ENCODE peak calls at places on chromosomes 3 and 15, in seven cellular contexts. One of them, this sample, is unnamed.

GRCh38 chr3:133943639-133944131 is 48.0 kb upstream of the RAB6B start:
- DNase-seq in astrocyte: peak
- DNase-seq in HEK293T: no peak
- DNase-seq in activated CD4-positive, alpha-beta T cell treated with anti-CD3 and anti-CD28 coated beads for 36 hours: no peak
- DNase-seq in CD4-positive, alpha-beta T cell: no peak
- DNase-seq in stimulated activated naive CD8-positive, alpha-beta T cell treated with anti-CD3 and anti-CD28 coated beads, Interleukin-15, Interleukin-2, amounts not matched to agents 100 U/mL and 50 U/mL, for 24 hours: no peak
- DNase-seq in stimulated activated CD8-positive, alpha-beta memory T cell treated with anti-CD3 and anti-CD28 coated beads, Interleukin-12 subunit alpha, Interleukin-12 subunit beta, amount 100 ng/mL, for 4 hours: no peak
- DNase-seq in this sample: peak

GRCh38 chr15:101445562-101446526 is 43.7 kb downstream of the PCSK6 start:
- DNase-seq in activated CD4-positive, alpha-beta T cell treated with anti-CD3 and anti-CD28 coated beads for 36 hours: no peak
- DNase-seq in astrocyte: peak
- DNase-seq in stimulated activated naive CD8-positive, alpha-beta T cell treated with anti-CD3 and anti-CD28 coated beads, Interleukin-15, Interleukin-2, amounts not matched to agents 100 U/mL and 50 U/mL, for 24 hours: no peak
- DNase-seq in CD4-positive, alpha-beta T cell: no peak
- DNase-seq in HEK293T: no peak
- DNase-seq in stimulated activated CD8-positive, alpha-beta memory T cell treated with anti-CD3 and anti-CD28 coated beads, Interleukin-12 subunit alpha, Interleukin-12 subunit beta, amount 100 ng/mL, for 4 hours: no peak
- DNase-seq in this sample: peak

GRCh38 chr3:183046883-183047282 is 52.4 kb downstream of the MCCC1 start:
- DNase-seq in stimulated activated CD8-positive, alpha-beta memory T cell treated with anti-CD3 and anti-CD28 coated beads, Interleukin-12 subunit alpha, Interleukin-12 subunit beta, amount 100 ng/mL, for 4 hours: no peak
- DNase-seq in astrocyte: no peak
- DNase-seq in CD4-positive, alpha-beta T cell: no peak
- DNase-seq in stimulated activated naive CD8-positive, alpha-beta T cell treated with anti-CD3 and anti-CD28 coated beads, Interleukin-15, Interleukin-2, amounts not matched to agents 100 U/mL and 50 U/mL, for 24 hours: no peak
- DNase-seq in activated CD4-positive, alpha-beta T cell treated with anti-CD3 and anti-CD28 coated beads for 36 hours: no peak
- DNase-seq in HEK293T: no peak
- DNase-seq in this sample: no peak

GRCh38 chr3:172651936-172652595 is 58.8 kb downstream of the NCEH1 start:
- DNase-seq in stimulated activated CD8-positive, alpha-beta memory T cell treated with anti-CD3 and anti-CD28 coated beads, Interleukin-12 subunit alpha, Interleukin-12 subunit beta, amount 100 ng/mL, for 4 hours: no peak
- DNase-seq in astrocyte: no peak
- DNase-seq in CD4-positive, alpha-beta T cell: no peak
- DNase-seq in activated CD4-positive, alpha-beta T cell treated with anti-CD3 and anti-CD28 coated beads for 36 hours: no peak
- DNase-seq in stimulated activated naive CD8-positive, alpha-beta T cell treated with anti-CD3 and anti-CD28 coated beads, Interleukin-15, Interleukin-2, amounts not matched to agents 100 U/mL and 50 U/mL, for 24 hours: no peak
- DNase-seq in HEK293T: no peak
- DNase-seq in this sample: no peak

GRCh38 chr3:101567528-101568317 is 6.1 kb downstream of the TRMT10C start:
- DNase-seq in HEK293T: no peak
- DNase-seq in activated CD4-positive, alpha-beta T cell treated with anti-CD3 and anti-CD28 coated beads for 36 hours: peak
- DNase-seq in CD4-positive, alpha-beta T cell: no peak
- DNase-seq in stimulated activated CD8-positive, alpha-beta memory T cell treated with anti-CD3 and anti-CD28 coated beads, Interleukin-12 subunit alpha, Interleukin-12 subunit beta, amount 100 ng/mL, for 4 hours: no peak
- DNase-seq in stimulated activated naive CD8-positive, alpha-beta T cell treated with anti-CD3 and anti-CD28 coated beads, Interleukin-15, Interleukin-2, amounts not matched to agents 100 U/mL and 50 U/mL, for 24 hours: peak
- DNase-seq in astrocyte: peak
- DNase-seq in this sample: no peak

GRCh38 chr3:171936231-171936841 is 93.2 kb downstream of the TMEM212 start:
- DNase-seq in stimulated activated naive CD8-positive, alpha-beta T cell treated with anti-CD3 and anti-CD28 coated beads, Interleukin-15, Interleukin-2, amounts not matched to agents 100 U/mL and 50 U/mL, for 24 hours: no peak
- DNase-seq in HEK293T: no peak
- DNase-seq in stimulated activated CD8-positive, alpha-beta memory T cell treated with anti-CD3 and anti-CD28 coated beads, Interleukin-12 subunit alpha, Interleukin-12 subunit beta, amount 100 ng/mL, for 4 hours: no peak
- DNase-seq in CD4-positive, alpha-beta T cell: no peak
- DNase-seq in astrocyte: peak
- DNase-seq in activated CD4-positive, alpha-beta T cell treated with anti-CD3 and anti-CD28 coated beads for 36 hours: no peak
- DNase-seq in this sample: no peak

GRCh38 chr15:92226020-92226612 is 167.6 kb upstream of the ST8SIA2 start:
- DNase-seq in astrocyte: peak
- DNase-seq in stimulated activated naive CD8-positive, alpha-beta T cell treated with anti-CD3 and anti-CD28 coated beads, Interleukin-15, Interleukin-2, amounts not matched to agents 100 U/mL and 50 U/mL, for 24 hours: no peak
- DNase-seq in CD4-positive, alpha-beta T cell: no peak
- DNase-seq in stimulated activated CD8-positive, alpha-beta memory T cell treated with anti-CD3 and anti-CD28 coated beads, Interleukin-12 subunit alpha, Interleukin-12 subunit beta, amount 100 ng/mL, for 4 hours: no peak
- DNase-seq in HEK293T: peak
- DNase-seq in activated CD4-positive, alpha-beta T cell treated with anti-CD3 and anti-CD28 coated beads for 36 hours: peak
- DNase-seq in this sample: peak

GRCh38 chr15:42282344-42282743 is 9.1 kb upstream of the TMEM87A start:
- DNase-seq in astrocyte: no peak
- DNase-seq in HEK293T: no peak
- DNase-seq in stimulated activated CD8-positive, alpha-beta memory T cell treated with anti-CD3 and anti-CD28 coated beads, Interleukin-12 subunit alpha, Interleukin-12 subunit beta, amount 100 ng/mL, for 4 hours: no peak
- DNase-seq in CD4-positive, alpha-beta T cell: no peak
- DNase-seq in stimulated activated naive CD8-positive, alpha-beta T cell treated with anti-CD3 and anti-CD28 coated beads, Interleukin-15, Interleukin-2, amounts not matched to agents 100 U/mL and 50 U/mL, for 24 hours: no peak
- DNase-seq in activated CD4-positive, alpha-beta T cell treated with anti-CD3 and anti-CD28 coated beads for 36 hours: no peak
- DNase-seq in this sample: no peak

GRCh38 chr3:42732829-42733459 is 30.3 kb upstream of the HHATL start:
- DNase-seq in CD4-positive, alpha-beta T cell: no peak
- DNase-seq in stimulated activated naive CD8-positive, alpha-beta T cell treated with anti-CD3 and anti-CD28 coated beads, Interleukin-15, Interleukin-2, amounts not matched to agents 100 U/mL and 50 U/mL, for 24 hours: no peak
- DNase-seq in activated CD4-positive, alpha-beta T cell treated with anti-CD3 and anti-CD28 coated beads for 36 hours: no peak
- DNase-seq in stimulated activated CD8-positive, alpha-beta memory T cell treated with anti-CD3 and anti-CD28 coated beads, Interleukin-12 subunit alpha, Interleukin-12 subunit beta, amount 100 ng/mL, for 4 hours: no peak
- DNase-seq in HEK293T: peak
- DNase-seq in astrocyte: no peak
- DNase-seq in this sample: no peak

GRCh38 chr15:50260969-50261496 is 4.5 kb downstream of the HDC start:
- DNase-seq in activated CD4-positive, alpha-beta T cell treated with anti-CD3 and anti-CD28 coated beads for 36 hours: no peak
- DNase-seq in HEK293T: no peak
- DNase-seq in astrocyte: peak
- DNase-seq in CD4-positive, alpha-beta T cell: no peak
- DNase-seq in stimulated activated CD8-positive, alpha-beta memory T cell treated with anti-CD3 and anti-CD28 coated beads, Interleukin-12 subunit alpha, Interleukin-12 subunit beta, amount 100 ng/mL, for 4 hours: no peak
- DNase-seq in stimulated activated naive CD8-positive, alpha-beta T cell treated with anti-CD3 and anti-CD28 coated beads, Interleukin-15, Interleukin-2, amounts not matched to agents 100 U/mL and 50 U/mL, for 24 hours: no peak
- DNase-seq in this sample: peak

GRCh38 chr3:185822957-185823279 is 1.9 kb downstream of the IGF2BP2 start:
- DNase-seq in CD4-positive, alpha-beta T cell: no peak
- DNase-seq in stimulated activated naive CD8-positive, alpha-beta T cell treated with anti-CD3 and anti-CD28 coated beads, Interleukin-15, Interleukin-2, amounts not matched to agents 100 U/mL and 50 U/mL, for 24 hours: no peak
- DNase-seq in astrocyte: no peak
- DNase-seq in stimulated activated CD8-positive, alpha-beta memory T cell treated with anti-CD3 and anti-CD28 coated beads, Interleukin-12 subunit alpha, Interleukin-12 subunit beta, amount 100 ng/mL, for 4 hours: no peak
- DNase-seq in activated CD4-positive, alpha-beta T cell treated with anti-CD3 and anti-CD28 coated beads for 36 hours: no peak
- DNase-seq in HEK293T: no peak
- DNase-seq in this sample: no peak

GRCh38 chr15:101255066-101255415 is 3.2 kb upstream of the CHSY1 start:
- DNase-seq in stimulated activated naive CD8-positive, alpha-beta T cell treated with anti-CD3 and anti-CD28 coated beads, Interleukin-15, Interleukin-2, amounts not matched to agents 100 U/mL and 50 U/mL, for 24 hours: no peak
- DNase-seq in astrocyte: peak
- DNase-seq in HEK293T: no peak
- DNase-seq in CD4-positive, alpha-beta T cell: no peak
- DNase-seq in stimulated activated CD8-positive, alpha-beta memory T cell treated with anti-CD3 and anti-CD28 coated beads, Interleukin-12 subunit alpha, Interleukin-12 subunit beta, amount 100 ng/mL, for 4 hours: no peak
- DNase-seq in activated CD4-positive, alpha-beta T cell treated with anti-CD3 and anti-CD28 coated beads for 36 hours: no peak
- DNase-seq in this sample: no peak

GRCh38 chr15:94607176-94607654 is 375.9 kb downstream of the MCTP2 start:
- DNase-seq in HEK293T: no peak
- DNase-seq in astrocyte: no peak
- DNase-seq in CD4-positive, alpha-beta T cell: no peak
- DNase-seq in stimulated activated CD8-positive, alpha-beta memory T cell treated with anti-CD3 and anti-CD28 coated beads, Interleukin-12 subunit alpha, Interleukin-12 subunit beta, amount 100 ng/mL, for 4 hours: no peak
- DNase-seq in activated CD4-positive, alpha-beta T cell treated with anti-CD3 and anti-CD28 coated beads for 36 hours: no peak
- DNase-seq in stimulated activated naive CD8-positive, alpha-beta T cell treated with anti-CD3 and anti-CD28 coated beads, Interleukin-15, Interleukin-2, amounts not matched to agents 100 U/mL and 50 U/mL, for 24 hours: no peak
- DNase-seq in this sample: no peak

GRCh38 chr3:57971975-57972374 is 36.2 kb upstream of the FLNB start:
- DNase-seq in stimulated activated CD8-positive, alpha-beta memory T cell treated with anti-CD3 and anti-CD28 coated beads, Interleukin-12 subunit alpha, Interleukin-12 subunit beta, amount 100 ng/mL, for 4 hours: no peak
- DNase-seq in stimulated activated naive CD8-positive, alpha-beta T cell treated with anti-CD3 and anti-CD28 coated beads, Interleukin-15, Interleukin-2, amounts not matched to agents 100 U/mL and 50 U/mL, for 24 hours: no peak
- DNase-seq in HEK293T: no peak
- DNase-seq in astrocyte: no peak
- DNase-seq in CD4-positive, alpha-beta T cell: no peak
- DNase-seq in activated CD4-positive, alpha-beta T cell treated with anti-CD3 and anti-CD28 coated beads for 36 hours: no peak
- DNase-seq in this sample: no peak

GRCh38 chr15:64092075-64092820 is 1.4 kb downstream of the CIAO2A start:
- DNase-seq in CD4-positive, alpha-beta T cell: no peak
- DNase-seq in astrocyte: no peak
- DNase-seq in HEK293T: no peak
- DNase-seq in stimulated activated CD8-positive, alpha-beta memory T cell treated with anti-CD3 and anti-CD28 coated beads, Interleukin-12 subunit alpha, Interleukin-12 subunit beta, amount 100 ng/mL, for 4 hours: no peak
- DNase-seq in activated CD4-positive, alpha-beta T cell treated with anti-CD3 and anti-CD28 coated beads for 36 hours: no peak
- DNase-seq in stimulated activated naive CD8-positive, alpha-beta T cell treated with anti-CD3 and anti-CD28 coated beads, Interleukin-15, Interleukin-2, amounts not matched to agents 100 U/mL and 50 U/mL, for 24 hours: no peak
- DNase-seq in this sample: no peak

GRCh38 chr3:16309558-16309957 is 44.5 kb downstream of the OXNAD1 start:
- DNase-seq in stimulated activated CD8-positive, alpha-beta memory T cell treated with anti-CD3 and anti-CD28 coated beads, Interleukin-12 subunit alpha, Interleukin-12 subunit beta, amount 100 ng/mL, for 4 hours: no peak
- DNase-seq in stimulated activated naive CD8-positive, alpha-beta T cell treated with anti-CD3 and anti-CD28 coated beads, Interleukin-15, Interleukin-2, amounts not matched to agents 100 U/mL and 50 U/mL, for 24 hours: no peak
- DNase-seq in activated CD4-positive, alpha-beta T cell treated with anti-CD3 and anti-CD28 coated beads for 36 hours: peak
- DNase-seq in HEK293T: no peak
- DNase-seq in CD4-positive, alpha-beta T cell: peak
- DNase-seq in astrocyte: peak
- DNase-seq in this sample: peak

GRCh38 chr3:42192334-42193200 is 73.4 kb downstream of the CCK start:
- DNase-seq in stimulated activated naive CD8-positive, alpha-beta T cell treated with anti-CD3 and anti-CD28 coated beads, Interleukin-15, Interleukin-2, amounts not matched to agents 100 U/mL and 50 U/mL, for 24 hours: no peak
- DNase-seq in activated CD4-positive, alpha-beta T cell treated with anti-CD3 and anti-CD28 coated beads for 36 hours: no peak
- DNase-seq in astrocyte: peak
- DNase-seq in CD4-positive, alpha-beta T cell: no peak
- DNase-seq in stimulated activated CD8-positive, alpha-beta memory T cell treated with anti-CD3 and anti-CD28 coated beads, Interleukin-12 subunit alpha, Interleukin-12 subunit beta, amount 100 ng/mL, for 4 hours: no peak
- DNase-seq in HEK293T: no peak
- DNase-seq in this sample: no peak

GRCh38 chr15:63931556-63931955 is 97.8 kb upstream of the HERC1 start:
- DNase-seq in stimulated activated naive CD8-positive, alpha-beta T cell treated with anti-CD3 and anti-CD28 coated beads, Interleukin-15, Interleukin-2, amounts not matched to agents 100 U/mL and 50 U/mL, for 24 hours: no peak
- DNase-seq in stimulated activated CD8-positive, alpha-beta memory T cell treated with anti-CD3 and anti-CD28 coated beads, Interleukin-12 subunit alpha, Interleukin-12 subunit beta, amount 100 ng/mL, for 4 hours: no peak
- DNase-seq in HEK293T: no peak
- DNase-seq in astrocyte: no peak
- DNase-seq in activated CD4-positive, alpha-beta T cell treated with anti-CD3 and anti-CD28 coated beads for 36 hours: no peak
- DNase-seq in CD4-positive, alpha-beta T cell: no peak
- DNase-seq in this sample: no peak

GRCh38 chr3:132406587-132406986 is 10.7 kb upstream of the DNAJC13 start:
- DNase-seq in activated CD4-positive, alpha-beta T cell treated with anti-CD3 and anti-CD28 coated beads for 36 hours: no peak
- DNase-seq in CD4-positive, alpha-beta T cell: no peak
- DNase-seq in stimulated activated naive CD8-positive, alpha-beta T cell treated with anti-CD3 and anti-CD28 coated beads, Interleukin-15, Interleukin-2, amounts not matched to agents 100 U/mL and 50 U/mL, for 24 hours: no peak
- DNase-seq in stimulated activated CD8-positive, alpha-beta memory T cell treated with anti-CD3 and anti-CD28 coated beads, Interleukin-12 subunit alpha, Interleukin-12 subunit beta, amount 100 ng/mL, for 4 hours: no peak
- DNase-seq in HEK293T: no peak
- DNase-seq in astrocyte: no peak
- DNase-seq in this sample: no peak

GRCh38 chr15:72195101-72195511 is 2.5 kb downstream of the GRAMD2A start:
- DNase-seq in astrocyte: no peak
- DNase-seq in stimulated activated CD8-positive, alpha-beta memory T cell treated with anti-CD3 and anti-CD28 coated beads, Interleukin-12 subunit alpha, Interleukin-12 subunit beta, amount 100 ng/mL, for 4 hours: no peak
- DNase-seq in activated CD4-positive, alpha-beta T cell treated with anti-CD3 and anti-CD28 coated beads for 36 hours: no peak
- DNase-seq in HEK293T: no peak
- DNase-seq in CD4-positive, alpha-beta T cell: no peak
- DNase-seq in stimulated activated naive CD8-positive, alpha-beta T cell treated with anti-CD3 and anti-CD28 coated beads, Interleukin-15, Interleukin-2, amounts not matched to agents 100 U/mL and 50 U/mL, for 24 hours: no peak
- DNase-seq in this sample: peak

GRCh38 chr3:196643201-196643749 is 3.8 kb downstream of the NRROS start:
- DNase-seq in stimulated activated CD8-positive, alpha-beta memory T cell treated with anti-CD3 and anti-CD28 coated beads, Interleukin-12 subunit alpha, Interleukin-12 subunit beta, amount 100 ng/mL, for 4 hours: peak
- DNase-seq in CD4-positive, alpha-beta T cell: no peak
- DNase-seq in activated CD4-positive, alpha-beta T cell treated with anti-CD3 and anti-CD28 coated beads for 36 hours: peak
- DNase-seq in HEK293T: no peak
- DNase-seq in astrocyte: no peak
- DNase-seq in stimulated activated naive CD8-positive, alpha-beta T cell treated with anti-CD3 and anti-CD28 coated beads, Interleukin-15, Interleukin-2, amounts not matched to agents 100 U/mL and 50 U/mL, for 24 hours: peak
- DNase-seq in this sample: no peak

GRCh38 chr15:52208306-52208946 is 17.2 kb upstream of the GNB5 start:
- DNase-seq in astrocyte: peak
- DNase-seq in CD4-positive, alpha-beta T cell: peak
- DNase-seq in HEK293T: peak
- DNase-seq in stimulated activated naive CD8-positive, alpha-beta T cell treated with anti-CD3 and anti-CD28 coated beads, Interleukin-15, Interleukin-2, amounts not matched to agents 100 U/mL and 50 U/mL, for 24 hours: peak
- DNase-seq in activated CD4-positive, alpha-beta T cell treated with anti-CD3 and anti-CD28 coated beads for 36 hours: peak
- DNase-seq in stimulated activated CD8-positive, alpha-beta memory T cell treated with anti-CD3 and anti-CD28 coated beads, Interleukin-12 subunit alpha, Interleukin-12 subunit beta, amount 100 ng/mL, for 4 hours: peak
- DNase-seq in this sample: peak

GRCh38 chr3:55267206-55267930 is 219.7 kb downstream of the WNT5A start:
- DNase-seq in HEK293T: no peak
- DNase-seq in activated CD4-positive, alpha-beta T cell treated with anti-CD3 and anti-CD28 coated beads for 36 hours: no peak
- DNase-seq in stimulated activated naive CD8-positive, alpha-beta T cell treated with anti-CD3 and anti-CD28 coated beads, Interleukin-15, Interleukin-2, amounts not matched to agents 100 U/mL and 50 U/mL, for 24 hours: no peak
- DNase-seq in CD4-positive, alpha-beta T cell: no peak
- DNase-seq in astrocyte: peak
- DNase-seq in stimulated activated CD8-positive, alpha-beta memory T cell treated with anti-CD3 and anti-CD28 coated beads, Interleukin-12 subunit alpha, Interleukin-12 subunit beta, amount 100 ng/mL, for 4 hours: no peak
- DNase-seq in this sample: no peak

GRCh38 chr3:184584001-184584891 is 22.7 kb downstream of the EPHB3 start:
- DNase-seq in stimulated activated naive CD8-positive, alpha-beta T cell treated with anti-CD3 and anti-CD28 coated beads, Interleukin-15, Interleukin-2, amounts not matched to agents 100 U/mL and 50 U/mL, for 24 hours: no peak
- DNase-seq in CD4-positive, alpha-beta T cell: no peak
- DNase-seq in stimulated activated CD8-positive, alpha-beta memory T cell treated with anti-CD3 and anti-CD28 coated beads, Interleukin-12 subunit alpha, Interleukin-12 subunit beta, amount 100 ng/mL, for 4 hours: no peak
- DNase-seq in astrocyte: no peak
- DNase-seq in activated CD4-positive, alpha-beta T cell treated with anti-CD3 and anti-CD28 coated beads for 36 hours: no peak
- DNase-seq in HEK293T: no peak
- DNase-seq in this sample: peak

GRCh38 chr3:149421764-149422163 is 44.3 kb upstream of the TM4SF1 start:
- DNase-seq in HEK293T: no peak
- DNase-seq in CD4-positive, alpha-beta T cell: no peak
- DNase-seq in activated CD4-positive, alpha-beta T cell treated with anti-CD3 and anti-CD28 coated beads for 36 hours: no peak
- DNase-seq in stimulated activated naive CD8-positive, alpha-beta T cell treated with anti-CD3 and anti-CD28 coated beads, Interleukin-15, Interleukin-2, amounts not matched to agents 100 U/mL and 50 U/mL, for 24 hours: no peak
- DNase-seq in stimulated activated CD8-positive, alpha-beta memory T cell treated with anti-CD3 and anti-CD28 coated beads, Interleukin-12 subunit alpha, Interleukin-12 subunit beta, amount 100 ng/mL, for 4 hours: no peak
- DNase-seq in astrocyte: no peak
- DNase-seq in this sample: no peak

GRCh38 chr3:73623996-73624362 is 762 bp downstream of the PDZRN3 start:
- DNase-seq in HEK293T: peak
- DNase-seq in stimulated activated naive CD8-positive, alpha-beta T cell treated with anti-CD3 and anti-CD28 coated beads, Interleukin-15, Interleukin-2, amounts not matched to agents 100 U/mL and 50 U/mL, for 24 hours: no peak
- DNase-seq in activated CD4-positive, alpha-beta T cell treated with anti-CD3 and anti-CD28 coated beads for 36 hours: no peak
- DNase-seq in CD4-positive, alpha-beta T cell: no peak
- DNase-seq in astrocyte: peak
- DNase-seq in stimulated activated CD8-positive, alpha-beta memory T cell treated with anti-CD3 and anti-CD28 coated beads, Interleukin-12 subunit alpha, Interleukin-12 subunit beta, amount 100 ng/mL, for 4 hours: no peak
- DNase-seq in this sample: no peak

GRCh38 chr3:36957862-36958686 is 13.2 kb upstream of the TRANK1 start:
- DNase-seq in stimulated activated CD8-positive, alpha-beta memory T cell treated with anti-CD3 and anti-CD28 coated beads, Interleukin-12 subunit alpha, Interleukin-12 subunit beta, amount 100 ng/mL, for 4 hours: no peak
- DNase-seq in stimulated activated naive CD8-positive, alpha-beta T cell treated with anti-CD3 and anti-CD28 coated beads, Interleukin-15, Interleukin-2, amounts not matched to agents 100 U/mL and 50 U/mL, for 24 hours: no peak
- DNase-seq in activated CD4-positive, alpha-beta T cell treated with anti-CD3 and anti-CD28 coated beads for 36 hours: no peak
- DNase-seq in HEK293T: no peak
- DNase-seq in astrocyte: peak
- DNase-seq in CD4-positive, alpha-beta T cell: no peak
- DNase-seq in this sample: peak

GRCh38 chr15:89972085-89972484 is 29.0 kb upstream of the ZNF710 start:
- DNase-seq in astrocyte: no peak
- DNase-seq in HEK293T: no peak
- DNase-seq in stimulated activated naive CD8-positive, alpha-beta T cell treated with anti-CD3 and anti-CD28 coated beads, Interleukin-15, Interleukin-2, amounts not matched to agents 100 U/mL and 50 U/mL, for 24 hours: no peak
- DNase-seq in stimulated activated CD8-positive, alpha-beta memory T cell treated with anti-CD3 and anti-CD28 coated beads, Interleukin-12 subunit alpha, Interleukin-12 subunit beta, amount 100 ng/mL, for 4 hours: no peak
- DNase-seq in activated CD4-positive, alpha-beta T cell treated with anti-CD3 and anti-CD28 coated beads for 36 hours: no peak
- DNase-seq in CD4-positive, alpha-beta T cell: no peak
- DNase-seq in this sample: no peak

GRCh38 chr3:13269711-13270378 is 150.3 kb downstream of the NUP210 start:
- DNase-seq in stimulated activated CD8-positive, alpha-beta memory T cell treated with anti-CD3 and anti-CD28 coated beads, Interleukin-12 subunit alpha, Interleukin-12 subunit beta, amount 100 ng/mL, for 4 hours: no peak
- DNase-seq in activated CD4-positive, alpha-beta T cell treated with anti-CD3 and anti-CD28 coated beads for 36 hours: no peak
- DNase-seq in astrocyte: no peak
- DNase-seq in HEK293T: no peak
- DNase-seq in stimulated activated naive CD8-positive, alpha-beta T cell treated with anti-CD3 and anti-CD28 coated beads, Interleukin-15, Interleukin-2, amounts not matched to agents 100 U/mL and 50 U/mL, for 24 hours: no peak
- DNase-seq in CD4-positive, alpha-beta T cell: no peak
- DNase-seq in this sample: no peak

GRCh38 chr15:23081271-23081670 is 41.9 kb upstream of the TUBGCP5 start:
- DNase-seq in astrocyte: no peak
- DNase-seq in activated CD4-positive, alpha-beta T cell treated with anti-CD3 and anti-CD28 coated beads for 36 hours: no peak
- DNase-seq in CD4-positive, alpha-beta T cell: no peak
- DNase-seq in stimulated activated naive CD8-positive, alpha-beta T cell treated with anti-CD3 and anti-CD28 coated beads, Interleukin-15, Interleukin-2, amounts not matched to agents 100 U/mL and 50 U/mL, for 24 hours: no peak
- DNase-seq in HEK293T: no peak
- DNase-seq in stimulated activated CD8-positive, alpha-beta memory T cell treated with anti-CD3 and anti-CD28 coated beads, Interleukin-12 subunit alpha, Interleukin-12 subunit beta, amount 100 ng/mL, for 4 hours: no peak
- DNase-seq in this sample: no peak

GRCh38 chr15:98715401-98715800 is 67.1 kb downstream of the IGF1R start:
- DNase-seq in stimulated activated CD8-positive, alpha-beta memory T cell treated with anti-CD3 and anti-CD28 coated beads, Interleukin-12 subunit alpha, Interleukin-12 subunit beta, amount 100 ng/mL, for 4 hours: no peak
- DNase-seq in CD4-positive, alpha-beta T cell: no peak
- DNase-seq in stimulated activated naive CD8-positive, alpha-beta T cell treated with anti-CD3 and anti-CD28 coated beads, Interleukin-15, Interleukin-2, amounts not matched to agents 100 U/mL and 50 U/mL, for 24 hours: no peak
- DNase-seq in HEK293T: no peak
- DNase-seq in activated CD4-positive, alpha-beta T cell treated with anti-CD3 and anti-CD28 coated beads for 36 hours: no peak
- DNase-seq in astrocyte: no peak
- DNase-seq in this sample: no peak

GRCh38 chr15:58980351-58980939 is 7.0 kb upstream of the RNF111 start:
- DNase-seq in astrocyte: peak
- DNase-seq in CD4-positive, alpha-beta T cell: no peak
- DNase-seq in stimulated activated naive CD8-positive, alpha-beta T cell treated with anti-CD3 and anti-CD28 coated beads, Interleukin-15, Interleukin-2, amounts not matched to agents 100 U/mL and 50 U/mL, for 24 hours: no peak
- DNase-seq in HEK293T: no peak
- DNase-seq in stimulated activated CD8-positive, alpha-beta memory T cell treated with anti-CD3 and anti-CD28 coated beads, Interleukin-12 subunit alpha, Interleukin-12 subunit beta, amount 100 ng/mL, for 4 hours: no peak
- DNase-seq in activated CD4-positive, alpha-beta T cell treated with anti-CD3 and anti-CD28 coated beads for 36 hours: no peak
- DNase-seq in this sample: no peak

GRCh38 chr3:190155752-190156151 is 35.1 kb upstream of the P3H2 start:
- DNase-seq in astrocyte: peak
- DNase-seq in activated CD4-positive, alpha-beta T cell treated with anti-CD3 and anti-CD28 coated beads for 36 hours: no peak
- DNase-seq in stimulated activated CD8-positive, alpha-beta memory T cell treated with anti-CD3 and anti-CD28 coated beads, Interleukin-12 subunit alpha, Interleukin-12 subunit beta, amount 100 ng/mL, for 4 hours: no peak
- DNase-seq in CD4-positive, alpha-beta T cell: no peak
- DNase-seq in HEK293T: no peak
- DNase-seq in stimulated activated naive CD8-positive, alpha-beta T cell treated with anti-CD3 and anti-CD28 coated beads, Interleukin-15, Interleukin-2, amounts not matched to agents 100 U/mL and 50 U/mL, for 24 hours: no peak
- DNase-seq in this sample: no peak

GRCh38 chr3:72386322-72386721 is 461.9 kb downstream of the SHQ1 start:
- DNase-seq in activated CD4-positive, alpha-beta T cell treated with anti-CD3 and anti-CD28 coated beads for 36 hours: no peak
- DNase-seq in HEK293T: no peak
- DNase-seq in stimulated activated CD8-positive, alpha-beta memory T cell treated with anti-CD3 and anti-CD28 coated beads, Interleukin-12 subunit alpha, Interleukin-12 subunit beta, amount 100 ng/mL, for 4 hours: no peak
- DNase-seq in stimulated activated naive CD8-positive, alpha-beta T cell treated with anti-CD3 and anti-CD28 coated beads, Interleukin-15, Interleukin-2, amounts not matched to agents 100 U/mL and 50 U/mL, for 24 hours: no peak
- DNase-seq in astrocyte: no peak
- DNase-seq in CD4-positive, alpha-beta T cell: no peak
- DNase-seq in this sample: no peak